ENCODE peak calls at places on chromosomes 7 and 10, in five cellular contexts. L is naive thymus-derived CD4-positive, alpha-beta T cell; E is aorta; J is lower lobe of right lung; T is fibroblast of lung. W is an unnamed sample. For H3K36me3 and H3K9me3, the result is how much of the 10 kb centered on the place peaks cover.

GRCh38 chr7:4282434-4283223 is 399.5 kb upstream of the FOXK1 start:
- DNase-seq in L (no peak), E (no peak), J (no peak), T (no peak), W (no peak)

GRCh38 chr7:138086585-138087270 is 10.5 kb downstream of the AKR1D1 start:
- DNase-seq in L (no peak), E (no peak), J (no peak), T (no peak), W (no peak)

GRCh38 chr10:69757553-69758309 is 44.0 kb upstream of the COL13A1 start:
- DNase-seq in L (no peak), E (peak), J (no peak), T (peak), W (peak)

GRCh38 chr10:98602224-98602623 is 155.5 kb upstream of the HPS1 start:
- DNase-seq in L (no peak), E (no peak), J (no peak), T (no peak), W (no peak)

GRCh38 chr10:89785095-89785494 is 83.7 kb downstream of the KIF20B start:
- DNase-seq in L (no peak), E (no peak), J (no peak), T (no peak), W (no peak)

GRCh38 chr7:17947606-17948005 is 7.3 kb upstream of the SNX13 start:
- DNase-seq in L (no peak), E (no peak), J (no peak), T (no peak), W (no peak)

GRCh38 chr7:151429555-151430331 is 10.2 kb downstream of the CRYGN start:
- DNase-seq in L (peak), E (no peak), J (no peak), T (no peak), W (no peak)

GRCh38 chr10:68073631-68074403 is 1.3 kb downstream of the HERC4 start:
- DNase-seq in L (no peak), E (no peak), J (no peak), T (peak), W (no peak)

GRCh38 chr7:81268551-81268950 is 349.7 kb upstream of the SEMA3C start:
- DNase-seq in L (no peak), E (no peak), J (no peak), T (peak), W (no peak)

GRCh38 chr10:130411496-130412070 is 275.4 kb downstream of the GLRX3 start:
- DNase-seq in L (no peak), E (no peak), J (no peak), T (no peak), W (no peak)

DNA sequence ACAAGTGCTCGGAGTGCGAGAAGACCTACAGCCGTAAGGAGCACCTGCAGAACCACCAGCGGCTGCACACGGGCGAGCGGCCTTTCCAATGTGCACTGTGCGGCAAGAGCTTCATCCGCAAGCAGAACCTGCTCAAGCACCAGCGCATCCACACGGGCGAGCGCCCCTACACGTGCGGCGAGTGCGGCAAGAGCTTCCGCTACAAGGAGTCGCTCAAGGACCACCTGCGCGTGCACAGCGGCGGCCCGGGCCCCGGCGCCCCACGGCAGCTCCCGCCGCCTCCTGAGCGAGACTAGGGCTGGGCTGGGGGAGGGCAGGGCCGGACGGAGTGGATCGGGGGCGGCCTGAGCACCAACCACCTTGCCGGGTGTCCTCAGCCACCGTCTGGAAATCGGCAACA is 15.1 kb upstream of the ZNF212 start:
- DNase-seq in L (no peak), E (no peak), J (no peak), T (no peak), W (no peak)
- H3K36me3 ChIP-seq in L (under half), E (under half), J (half or more), T (under half), W (under half)

GRCh38 chr7:158684329-158684728 is 20.3 kb downstream of the NCAPG2 start:
- DNase-seq in L (no peak), E (no peak), J (no peak), T (peak), W (no peak)

GRCh38 chr7:158682456-158682855 is 22.1 kb downstream of the NCAPG2 start:
- DNase-seq in L (no peak), E (no peak), J (no peak), T (peak), W (no peak)

GRCh38 chr7:158680754-158681153 is 23.9 kb downstream of the NCAPG2 start:
- DNase-seq in L (no peak), E (no peak), J (no peak), T (no peak), W (no peak)

GRCh38 chr7:158685727-158686126 is 18.9 kb downstream of the NCAPG2 start:
- DNase-seq in L (no peak), E (no peak), J (no peak), T (peak), W (no peak)

DNA sequence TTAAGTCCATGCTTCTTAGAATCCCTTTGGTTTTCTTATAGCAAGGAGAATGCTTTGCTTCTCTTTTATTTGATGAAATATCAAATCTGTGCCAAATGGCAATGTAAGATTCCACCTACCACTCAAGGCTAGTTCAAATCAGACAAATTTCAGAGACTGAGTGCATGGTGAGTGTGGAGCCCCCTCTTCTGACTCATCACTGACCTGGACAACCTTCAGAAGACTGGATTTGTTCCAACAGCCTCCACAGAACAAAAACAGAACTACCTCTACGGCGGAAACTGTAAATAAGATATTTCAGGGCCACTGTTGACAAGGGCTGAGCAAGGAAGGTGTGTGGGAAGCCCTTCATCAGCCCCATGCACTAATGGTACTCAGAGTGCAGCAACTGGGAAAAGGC is 21.1 kb downstream of the NCAPG2 start:
- DNase-seq in L (no peak), E (no peak), J (no peak), T (peak), W (no peak)
- H3K9me3 ChIP-seq in L (under half), E (under half), J (under half), T (under half), W (under half)

GRCh38 chr7:22858274-22858639 is 35.6 kb upstream of the TOMM7 start:
- DNase-seq in L (no peak), E (no peak), J (no peak), T (no peak), W (no peak)
- H3K4me3 ChIP-seq in L (no peak), E (no peak), J (no peak), T (peak), W (no peak)

GRCh38 chr10:102648889-102649752 is 4.8 kb downstream of the TRIM8 start:
- DNase-seq in L (peak), E (no peak), J (peak), T (peak), W (no peak)
- H3K36me3 ChIP-seq in L (under half), E (under half), J (under half), T (under half), W (under half)

DNA sequence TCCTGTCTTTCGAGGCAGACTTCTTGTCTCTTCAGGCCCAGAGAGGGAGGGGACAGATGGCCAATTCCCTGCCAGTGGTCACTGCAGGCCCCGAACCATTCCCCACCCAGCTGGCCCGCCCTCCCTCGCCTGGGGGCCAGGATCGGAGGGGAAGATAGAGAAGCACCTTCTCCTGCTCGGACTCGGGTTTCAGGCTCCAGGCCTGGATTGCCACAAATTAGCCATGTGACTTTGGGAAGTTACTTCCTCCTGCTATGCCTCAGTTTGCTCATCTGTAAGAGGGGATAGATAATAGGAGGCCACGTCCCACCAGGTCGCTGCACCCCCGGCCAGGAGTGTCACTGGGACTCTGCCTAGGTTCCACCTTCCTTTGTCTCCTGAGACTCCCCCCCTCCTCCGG is 24.8 kb upstream of the PPP2R2D start:
- DNase-seq in L (no peak), E (no peak), J (no peak), T (no peak), W (no peak)
- H3K9me3 ChIP-seq in L (under half), E (under half), J (under half), T (under half), W (under half)

DNA sequence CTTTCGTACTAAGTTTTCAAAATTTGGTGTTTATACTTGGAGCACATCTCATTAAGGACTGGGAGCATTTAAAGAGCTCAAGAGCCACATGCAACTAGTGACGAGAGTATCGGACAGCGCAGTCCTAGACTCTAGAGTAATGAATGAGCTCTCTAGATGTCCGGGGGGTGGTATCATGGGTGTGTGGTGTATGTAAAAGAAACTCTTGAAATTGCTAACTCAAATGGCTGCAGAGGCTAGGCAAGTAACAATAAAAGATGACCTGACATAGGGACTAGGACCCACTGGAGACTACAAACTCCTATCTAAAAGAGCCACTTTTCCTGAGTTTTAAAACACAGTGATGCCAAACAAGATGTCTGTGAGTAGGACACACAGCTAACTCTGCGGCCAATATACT is 14.0 kb downstream of the MYOZ1 start:
- DNase-seq in L (no peak), E (no peak), J (no peak), T (no peak), W (no peak)
- H3K4me3 ChIP-seq in L (no peak), E (no peak), J (no peak), T (no peak), W (no peak)

GRCh38 chr10:34384363-34384762 is 430.7 kb downstream of the PARD3 start:
- DNase-seq in L (no peak), E (no peak), J (no peak), T (no peak), W (no peak)
- H3K36me3 ChIP-seq in L (under half), E (under half), J (under half), T (under half), W (under half)

GRCh38 chr10:133023216-133023843 is 64.4 kb upstream of the ADGRA1 start:
- DNase-seq in L (no peak), E (peak), J (no peak), T (no peak), W (no peak)
- H3K9me3 ChIP-seq in L (under half), E (under half), J (under half), T (under half), W (under half)